ENCODE peak calls at places on chromosomes 16 and 17, in ten cellular contexts. D, N, B, Q, M, O, U, E, A and W are unnamed samples.

GRCh38 chr16:4477966-4478365 is 1.8 kb downstream of the HMOX2 start:
- DNase-seq in D (no peak), N (no peak), B (no peak), Q (peak; percentile 34), M (peak; percentile 57), O (peak; percentile 33), U (no peak), E (no peak), A (peak; percentile 53), W (no peak)

GRCh38 chr17:19769946-19770652 is 22.0 kb upstream of the ALDH3A1 start:
- DNase-seq in D (no peak), N (no peak), B (no peak), Q (peak; percentile 14), M (peak; percentile 54), O (no peak), U (no peak), E (no peak), A (no peak), W (no peak)

GRCh38 chr17:38749222-38750043 is 1.3 kb upstream of the PCGF2 start:
- DNase-seq in D (no peak), N (peak; percentile 81), B (peak; percentile 65), Q (peak; percentile 46), M (peak; percentile 84), O (peak; percentile 79), U (no peak), E (peak; percentile 67), A (no peak), W (no peak)

GRCh38 chr16:80440691-80441090 is 100.1 kb upstream of the DYNLRB2 start:
- DNase-seq in D (no peak), N (no peak), B (no peak), Q (no peak), M (no peak), O (no peak), U (no peak), E (no peak), A (no peak), W (no peak)

GRCh38 chr17:63848834-63849689 is 6.6 kb upstream of the SMARCD2 start:
- DNase-seq in D (peak; percentile 93), N (peak; percentile 94), B (peak; percentile 99), Q (peak; percentile 84), M (peak; percentile 95), O (peak; percentile 87), U (peak; percentile 90), E (peak; percentile 66), A (no peak), W (peak; percentile 95)

GRCh38 chr17:75250009-75250471 is 11.4 kb downstream of the GGA3 start:
- DNase-seq in D (no peak), N (peak; percentile 40), B (no peak), Q (peak; percentile 57), M (peak; percentile 70), O (no peak), U (no peak), E (no peak), A (no peak), W (peak; percentile 46)

GRCh38 chr17:57955183-57955952 is at the start of gene CUEDC1:
- DNase-seq in D (peak; percentile 31), N (peak; percentile 84), B (peak; percentile 76), Q (peak; percentile 63), M (peak; percentile 70), O (peak; percentile 53), U (peak; percentile 54), E (peak; percentile 72), A (no peak), W (peak; percentile 53)

GRCh38 chr16:52928955-52929354 is 123.7 kb downstream of the CHD9NB start:
- DNase-seq in D (no peak), N (no peak), B (no peak), Q (no peak), M (no peak), O (no peak), U (no peak), E (no peak), A (no peak), W (no peak)

GRCh38 chr16:53612003-53612402 is 91.7 kb downstream of the RPGRIP1L start:
- DNase-seq in D (no peak), N (no peak), B (no peak), Q (no peak), M (no peak), O (no peak), U (no peak), E (no peak), A (no peak), W (no peak)

GRCh38 chr16:1511662-1512061 is 18.5 kb downstream of the TELO2 start:
- DNase-seq in D (no peak), N (no peak), B (no peak), Q (no peak), M (no peak), O (no peak), U (no peak), E (no peak), A (no peak), W (no peak)

GRCh38 chr17:74738051-74738996 is 1.3 kb downstream of the RAB37 start:
- DNase-seq in D (peak; percentile 85), N (peak; percentile 65), B (no peak), Q (no peak), M (peak; percentile 39), O (no peak), U (peak; percentile 62), E (no peak), A (peak; percentile 77), W (peak; percentile 62)

GRCh38 chr16:17467923-17468540 is 2.7 kb downstream of the XYLT1 start:
- DNase-seq in D (no peak), N (peak; percentile 67), B (peak; percentile 26), Q (peak; percentile 53), M (peak; percentile 74), O (peak; percentile 83), U (no peak), E (peak; percentile 71), A (peak; percentile 59), W (peak; percentile 27)

GRCh38 chr17:42296012-42296411 is 7.7 kb downstream of the STAT5A start:
- DNase-seq in D (no peak), N (no peak), B (no peak), Q (no peak), M (no peak), O (no peak), U (no peak), E (no peak), A (no peak), W (no peak)

GRCh38 chr16:22317001-22317530 is 19.9 kb downstream of the POLR3E start:
- DNase-seq in D (no peak), N (no peak), B (no peak), Q (no peak), M (no peak), O (no peak), U (no peak), E (no peak), A (no peak), W (no peak)

GRCh38 chr16:16021988-16022682 is 72.7 kb downstream of the ABCC1 start:
- DNase-seq in D (no peak), N (peak; percentile 96), B (peak; percentile 98), Q (peak; percentile 94), M (peak; percentile 96), O (peak; percentile 94), U (no peak), E (no peak), A (peak; percentile 38), W (no peak)

GRCh38 chr16:23496826-23497542 is 13.3 kb downstream of the GGA2 start:
- DNase-seq in D (no peak), N (no peak), B (no peak), Q (peak; percentile 54), M (peak; percentile 64), O (peak; percentile 52), U (no peak), E (no peak), A (no peak), W (no peak)

GRCh38 chr16:11145173-11145820 is 110.7 kb downstream of the SOCS1 start:
- DNase-seq in D (no peak), N (no peak), B (no peak), Q (no peak), M (no peak), O (no peak), U (no peak), E (no peak), A (no peak), W (no peak)

GRCh38 chr16:64215730-64216129 is 906.1 kb downstream of the CDH11 start:
- DNase-seq in D (no peak), N (no peak), B (no peak), Q (no peak), M (no peak), O (no peak), U (no peak), E (no peak), A (no peak), W (no peak)

GRCh38 chr16:48503779-48504178 is 106.2 kb downstream of the N4BP1 start:
- DNase-seq in D (no peak), N (no peak), B (no peak), Q (peak; percentile 88), M (peak; percentile 91), O (peak; percentile 82), U (no peak), E (no peak), A (no peak), W (no peak)

GRCh38 chr17:32590974-32591373 is 104.2 kb downstream of the CDK5R1 start:
- DNase-seq in D (no peak), N (no peak), B (no peak), Q (no peak), M (no peak), O (no peak), U (no peak), E (no peak), A (no peak), W (no peak)

GRCh38 chr17:7102421-7102820 is 12.2 kb downstream of the ASGR2 start:
- DNase-seq in D (no peak), N (no peak), B (no peak), Q (no peak), M (no peak), O (no peak), U (no peak), E (no peak), A (no peak), W (no peak)

GRCh38 chr17:43581581-43581980 is 35.4 kb upstream of the ETV4 start:
- DNase-seq in D (no peak), N (no peak), B (no peak), Q (no peak), M (no peak), O (no peak), U (no peak), E (no peak), A (no peak), W (no peak)

GRCh38 chr17:43578699-43579569 is 32.8 kb upstream of the ETV4 start:
- DNase-seq in D (peak; percentile 9), N (no peak), B (no peak), Q (peak; percentile 78), M (peak; percentile 32), O (no peak), U (peak; percentile 10), E (no peak), A (no peak), W (peak; percentile 2)

GRCh38 chr17:67280279-67280678 is 35.3 kb upstream of the HELZ start:
- DNase-seq in D (no peak), N (no peak), B (no peak), Q (peak; percentile 53), M (peak; percentile 58), O (peak; percentile 60), U (no peak), E (no peak), A (no peak), W (no peak)